ENCODE peak calls at places on chromosomes 5 and 9, in ten cellular contexts. One of them, this sample, is unnamed.

GRCh38 chr9:18233776-18234445 is 240.0 kb upstream of the ADAMTSL1 start:
- DNase-seq in stimulated activated CD8-positive, alpha-beta memory T cell treated with anti-CD3 and anti-CD28 coated beads, Interleukin-7, amount 100 ng/mL, for 24 hours: no peak
- DNase-seq in CD8-positive, alpha-beta T cell: no peak
- DNase-seq in activated T-cell treated with anti-CD3 and anti-CD28 coated beads, Interleukin-2, amount 50 U/mL, for 24 hours: no peak
- DNase-seq in activated naive CD4-positive, alpha-beta T cell: no peak
- DNase-seq in HS-5: no peak
- DNase-seq in NCI-H345: no peak
- DNase-seq in foreskin keratinocyte: no peak
- DNase-seq in hepatocyte: no peak
- DNase-seq in NAMALWA: no peak
- DNase-seq in this sample: no peak

GRCh38 chr9:110777201-110777842 is 108.7 kb downstream of the MUSK start:
- DNase-seq in stimulated activated CD8-positive, alpha-beta memory T cell treated with anti-CD3 and anti-CD28 coated beads, Interleukin-7, amount 100 ng/mL, for 24 hours: no peak
- DNase-seq in CD8-positive, alpha-beta T cell: no peak
- DNase-seq in activated T-cell treated with anti-CD3 and anti-CD28 coated beads, Interleukin-2, amount 50 U/mL, for 24 hours: no peak
- DNase-seq in activated naive CD4-positive, alpha-beta T cell: no peak
- DNase-seq in HS-5: no peak
- DNase-seq in NCI-H345: no peak
- DNase-seq in foreskin keratinocyte: no peak
- DNase-seq in hepatocyte: no peak
- DNase-seq in NAMALWA: no peak
- DNase-seq in this sample: no peak

GRCh38 chr9:117411547-117411946 is 3.3 kb downstream of the ASTN2 start:
- DNase-seq in stimulated activated CD8-positive, alpha-beta memory T cell treated with anti-CD3 and anti-CD28 coated beads, Interleukin-7, amount 100 ng/mL, for 24 hours: no peak
- DNase-seq in CD8-positive, alpha-beta T cell: no peak
- DNase-seq in activated T-cell treated with anti-CD3 and anti-CD28 coated beads, Interleukin-2, amount 50 U/mL, for 24 hours: no peak
- DNase-seq in activated naive CD4-positive, alpha-beta T cell: no peak
- DNase-seq in HS-5: no peak
- DNase-seq in NCI-H345: peak; percentile 32
- DNase-seq in foreskin keratinocyte: no peak
- DNase-seq in hepatocyte: peak; percentile 57
- DNase-seq in NAMALWA: peak; percentile 48
- DNase-seq in this sample: no peak

GRCh38 chr9:136016221-136016881 is 55.2 kb upstream of the UBAC1 start:
- DNase-seq in stimulated activated CD8-positive, alpha-beta memory T cell treated with anti-CD3 and anti-CD28 coated beads, Interleukin-7, amount 100 ng/mL, for 24 hours: no peak
- DNase-seq in CD8-positive, alpha-beta T cell: no peak
- DNase-seq in activated T-cell treated with anti-CD3 and anti-CD28 coated beads, Interleukin-2, amount 50 U/mL, for 24 hours: peak; percentile 15
- DNase-seq in activated naive CD4-positive, alpha-beta T cell: no peak
- DNase-seq in HS-5: no peak
- DNase-seq in NCI-H345: no peak
- DNase-seq in foreskin keratinocyte: no peak
- DNase-seq in hepatocyte: no peak
- DNase-seq in NAMALWA: no peak
- DNase-seq in this sample: no peak

GRCh38 chr9:96331236-96331947 is 29.4 kb upstream of the HSD17B3 start:
- DNase-seq in stimulated activated CD8-positive, alpha-beta memory T cell treated with anti-CD3 and anti-CD28 coated beads, Interleukin-7, amount 100 ng/mL, for 24 hours: no peak
- DNase-seq in CD8-positive, alpha-beta T cell: no peak
- DNase-seq in activated T-cell treated with anti-CD3 and anti-CD28 coated beads, Interleukin-2, amount 50 U/mL, for 24 hours: no peak
- DNase-seq in activated naive CD4-positive, alpha-beta T cell: no peak
- DNase-seq in HS-5: no peak
- DNase-seq in NCI-H345: no peak
- DNase-seq in foreskin keratinocyte: peak; percentile 44
- DNase-seq in hepatocyte: no peak
- DNase-seq in NAMALWA: no peak
- DNase-seq in this sample: no peak

GRCh38 chr9:99366601-99367000 is 144.5 kb downstream of the SEC61B start:
- DNase-seq in stimulated activated CD8-positive, alpha-beta memory T cell treated with anti-CD3 and anti-CD28 coated beads, Interleukin-7, amount 100 ng/mL, for 24 hours: no peak
- DNase-seq in CD8-positive, alpha-beta T cell: no peak
- DNase-seq in activated T-cell treated with anti-CD3 and anti-CD28 coated beads, Interleukin-2, amount 50 U/mL, for 24 hours: no peak
- DNase-seq in activated naive CD4-positive, alpha-beta T cell: no peak
- DNase-seq in HS-5: no peak
- DNase-seq in NCI-H345: no peak
- DNase-seq in foreskin keratinocyte: no peak
- DNase-seq in hepatocyte: no peak
- DNase-seq in NAMALWA: no peak
- DNase-seq in this sample: no peak

GRCh38 chr5:149486726-149487635 is 64.3 kb downstream of the CSNK1A1 start:
- DNase-seq in stimulated activated CD8-positive, alpha-beta memory T cell treated with anti-CD3 and anti-CD28 coated beads, Interleukin-7, amount 100 ng/mL, for 24 hours: no peak
- DNase-seq in CD8-positive, alpha-beta T cell: no peak
- DNase-seq in activated T-cell treated with anti-CD3 and anti-CD28 coated beads, Interleukin-2, amount 50 U/mL, for 24 hours: no peak
- DNase-seq in activated naive CD4-positive, alpha-beta T cell: no peak
- DNase-seq in HS-5: no peak
- DNase-seq in NCI-H345: no peak
- DNase-seq in foreskin keratinocyte: peak; percentile 91
- DNase-seq in hepatocyte: no peak
- DNase-seq in NAMALWA: no peak
- DNase-seq in this sample: no peak

GRCh38 chr5:127072861-127073846 is at the start of gene C5orf63:
- DNase-seq in stimulated activated CD8-positive, alpha-beta memory T cell treated with anti-CD3 and anti-CD28 coated beads, Interleukin-7, amount 100 ng/mL, for 24 hours: peak; percentile 32
- DNase-seq in CD8-positive, alpha-beta T cell: peak; percentile 58
- DNase-seq in activated T-cell treated with anti-CD3 and anti-CD28 coated beads, Interleukin-2, amount 50 U/mL, for 24 hours: peak; percentile 84
- DNase-seq in activated naive CD4-positive, alpha-beta T cell: peak; percentile 8
- DNase-seq in HS-5: no peak
- DNase-seq in NCI-H345: peak; percentile 81
- DNase-seq in foreskin keratinocyte: no peak
- DNase-seq in hepatocyte: no peak
- DNase-seq in NAMALWA: peak; percentile 64
- DNase-seq in this sample: no peak

GRCh38 chr9:121935744-121936143 is 157.4 kb downstream of the TTLL11 start:
- DNase-seq in stimulated activated CD8-positive, alpha-beta memory T cell treated with anti-CD3 and anti-CD28 coated beads, Interleukin-7, amount 100 ng/mL, for 24 hours: no peak
- DNase-seq in CD8-positive, alpha-beta T cell: no peak
- DNase-seq in activated T-cell treated with anti-CD3 and anti-CD28 coated beads, Interleukin-2, amount 50 U/mL, for 24 hours: no peak
- DNase-seq in activated naive CD4-positive, alpha-beta T cell: no peak
- DNase-seq in HS-5: no peak
- DNase-seq in NCI-H345: peak; percentile 72
- DNase-seq in foreskin keratinocyte: no peak
- DNase-seq in hepatocyte: no peak
- DNase-seq in NAMALWA: no peak
- DNase-seq in this sample: no peak

GRCh38 chr5:2153350-2153749 is 270.6 kb upstream of the IRX4 start:
- DNase-seq in stimulated activated CD8-positive, alpha-beta memory T cell treated with anti-CD3 and anti-CD28 coated beads, Interleukin-7, amount 100 ng/mL, for 24 hours: no peak
- DNase-seq in CD8-positive, alpha-beta T cell: no peak
- DNase-seq in activated T-cell treated with anti-CD3 and anti-CD28 coated beads, Interleukin-2, amount 50 U/mL, for 24 hours: no peak
- DNase-seq in activated naive CD4-positive, alpha-beta T cell: no peak
- DNase-seq in HS-5: no peak
- DNase-seq in NCI-H345: no peak
- DNase-seq in foreskin keratinocyte: no peak
- DNase-seq in hepatocyte: no peak
- DNase-seq in NAMALWA: no peak
- DNase-seq in this sample: no peak

GRCh38 chr5:132274050-132274869 is 16.8 kb downstream of the PDLIM4 start:
- DNase-seq in stimulated activated CD8-positive, alpha-beta memory T cell treated with anti-CD3 and anti-CD28 coated beads, Interleukin-7, amount 100 ng/mL, for 24 hours: no peak
- DNase-seq in CD8-positive, alpha-beta T cell: no peak
- DNase-seq in activated T-cell treated with anti-CD3 and anti-CD28 coated beads, Interleukin-2, amount 50 U/mL, for 24 hours: no peak
- DNase-seq in activated naive CD4-positive, alpha-beta T cell: no peak
- DNase-seq in HS-5: no peak
- DNase-seq in NCI-H345: no peak
- DNase-seq in foreskin keratinocyte: no peak
- DNase-seq in hepatocyte: no peak
- DNase-seq in NAMALWA: no peak
- DNase-seq in this sample: no peak

GRCh38 chr5:136031713-136032112 is 2.9 kb downstream of the TGFBI start:
- DNase-seq in stimulated activated CD8-positive, alpha-beta memory T cell treated with anti-CD3 and anti-CD28 coated beads, Interleukin-7, amount 100 ng/mL, for 24 hours: no peak
- DNase-seq in CD8-positive, alpha-beta T cell: no peak
- DNase-seq in activated T-cell treated with anti-CD3 and anti-CD28 coated beads, Interleukin-2, amount 50 U/mL, for 24 hours: no peak
- DNase-seq in activated naive CD4-positive, alpha-beta T cell: no peak
- DNase-seq in HS-5: no peak
- DNase-seq in NCI-H345: no peak
- DNase-seq in foreskin keratinocyte: no peak
- DNase-seq in hepatocyte: no peak
- DNase-seq in NAMALWA: no peak
- DNase-seq in this sample: no peak

GRCh38 chr9:19922476-19923118 is 133.8 kb upstream of the SLC24A2 start:
- DNase-seq in stimulated activated CD8-positive, alpha-beta memory T cell treated with anti-CD3 and anti-CD28 coated beads, Interleukin-7, amount 100 ng/mL, for 24 hours: no peak
- DNase-seq in CD8-positive, alpha-beta T cell: no peak
- DNase-seq in activated T-cell treated with anti-CD3 and anti-CD28 coated beads, Interleukin-2, amount 50 U/mL, for 24 hours: no peak
- DNase-seq in activated naive CD4-positive, alpha-beta T cell: no peak
- DNase-seq in HS-5: peak; percentile 46
- DNase-seq in NCI-H345: peak; percentile 82
- DNase-seq in foreskin keratinocyte: peak; percentile 32
- DNase-seq in hepatocyte: peak; percentile 77
- DNase-seq in NAMALWA: no peak
- DNase-seq in this sample: peak; percentile 59

GRCh38 chr9:133604214-133604613 is 5.0 kb downstream of the FAM163B start:
- DNase-seq in stimulated activated CD8-positive, alpha-beta memory T cell treated with anti-CD3 and anti-CD28 coated beads, Interleukin-7, amount 100 ng/mL, for 24 hours: no peak
- DNase-seq in CD8-positive, alpha-beta T cell: peak; percentile 51
- DNase-seq in activated T-cell treated with anti-CD3 and anti-CD28 coated beads, Interleukin-2, amount 50 U/mL, for 24 hours: peak; percentile 49
- DNase-seq in activated naive CD4-positive, alpha-beta T cell: no peak
- DNase-seq in HS-5: no peak
- DNase-seq in NCI-H345: peak; percentile 40
- DNase-seq in foreskin keratinocyte: no peak
- DNase-seq in hepatocyte: no peak
- DNase-seq in NAMALWA: peak; percentile 45
- DNase-seq in this sample: no peak

GRCh38 chr5:131209506-131210191 is 38.9 kb downstream of the LYRM7 start:
- DNase-seq in stimulated activated CD8-positive, alpha-beta memory T cell treated with anti-CD3 and anti-CD28 coated beads, Interleukin-7, amount 100 ng/mL, for 24 hours: no peak
- DNase-seq in CD8-positive, alpha-beta T cell: peak; percentile 46
- DNase-seq in activated T-cell treated with anti-CD3 and anti-CD28 coated beads, Interleukin-2, amount 50 U/mL, for 24 hours: peak; percentile 46
- DNase-seq in activated naive CD4-positive, alpha-beta T cell: no peak
- DNase-seq in HS-5: no peak
- DNase-seq in NCI-H345: peak; percentile 61
- DNase-seq in foreskin keratinocyte: no peak
- DNase-seq in hepatocyte: no peak
- DNase-seq in NAMALWA: peak; percentile 93
- DNase-seq in this sample: no peak

GRCh38 chr5:640461-641330 is 28.6 kb downstream of the CEP72 start:
- DNase-seq in stimulated activated CD8-positive, alpha-beta memory T cell treated with anti-CD3 and anti-CD28 coated beads, Interleukin-7, amount 100 ng/mL, for 24 hours: no peak
- DNase-seq in CD8-positive, alpha-beta T cell: no peak
- DNase-seq in activated T-cell treated with anti-CD3 and anti-CD28 coated beads, Interleukin-2, amount 50 U/mL, for 24 hours: peak; percentile 18
- DNase-seq in activated naive CD4-positive, alpha-beta T cell: no peak
- DNase-seq in HS-5: no peak
- DNase-seq in NCI-H345: no peak
- DNase-seq in foreskin keratinocyte: no peak
- DNase-seq in hepatocyte: no peak
- DNase-seq in NAMALWA: no peak
- DNase-seq in this sample: no peak

GRCh38 chr5:35679351-35679750 is 61.7 kb downstream of the SPEF2 start:
- DNase-seq in stimulated activated CD8-positive, alpha-beta memory T cell treated with anti-CD3 and anti-CD28 coated beads, Interleukin-7, amount 100 ng/mL, for 24 hours: no peak
- DNase-seq in CD8-positive, alpha-beta T cell: no peak
- DNase-seq in activated T-cell treated with anti-CD3 and anti-CD28 coated beads, Interleukin-2, amount 50 U/mL, for 24 hours: no peak
- DNase-seq in activated naive CD4-positive, alpha-beta T cell: no peak
- DNase-seq in HS-5: no peak
- DNase-seq in NCI-H345: no peak
- DNase-seq in foreskin keratinocyte: no peak
- DNase-seq in hepatocyte: no peak
- DNase-seq in NAMALWA: peak; percentile 93
- DNase-seq in this sample: no peak

GRCh38 chr9:81841326-81841725 is 86.9 kb upstream of the SPATA31D4 start:
- DNase-seq in stimulated activated CD8-positive, alpha-beta memory T cell treated with anti-CD3 and anti-CD28 coated beads, Interleukin-7, amount 100 ng/mL, for 24 hours: no peak
- DNase-seq in CD8-positive, alpha-beta T cell: no peak
- DNase-seq in activated T-cell treated with anti-CD3 and anti-CD28 coated beads, Interleukin-2, amount 50 U/mL, for 24 hours: no peak
- DNase-seq in activated naive CD4-positive, alpha-beta T cell: no peak
- DNase-seq in HS-5: no peak
- DNase-seq in NCI-H345: no peak
- DNase-seq in foreskin keratinocyte: no peak
- DNase-seq in hepatocyte: no peak
- DNase-seq in NAMALWA: no peak
- DNase-seq in this sample: no peak

GRCh38 chr5:157106668-157107461 is 2.0 kb downstream of the HAVCR2 start:
- DNase-seq in stimulated activated CD8-positive, alpha-beta memory T cell treated with anti-CD3 and anti-CD28 coated beads, Interleukin-7, amount 100 ng/mL, for 24 hours: no peak
- DNase-seq in CD8-positive, alpha-beta T cell: peak; percentile 13
- DNase-seq in activated T-cell treated with anti-CD3 and anti-CD28 coated beads, Interleukin-2, amount 50 U/mL, for 24 hours: peak; percentile 42
- DNase-seq in activated naive CD4-positive, alpha-beta T cell: no peak
- DNase-seq in HS-5: no peak
- DNase-seq in NCI-H345: no peak
- DNase-seq in foreskin keratinocyte: no peak
- DNase-seq in hepatocyte: no peak
- DNase-seq in NAMALWA: no peak
- DNase-seq in this sample: no peak

GRCh38 chr5:133612021-133612860 is at the start of gene FSTL4:
- DNase-seq in stimulated activated CD8-positive, alpha-beta memory T cell treated with anti-CD3 and anti-CD28 coated beads, Interleukin-7, amount 100 ng/mL, for 24 hours: no peak
- DNase-seq in CD8-positive, alpha-beta T cell: no peak
- DNase-seq in activated T-cell treated with anti-CD3 and anti-CD28 coated beads, Interleukin-2, amount 50 U/mL, for 24 hours: peak; percentile 57
- DNase-seq in activated naive CD4-positive, alpha-beta T cell: no peak
- DNase-seq in HS-5: no peak
- DNase-seq in NCI-H345: peak; percentile 81
- DNase-seq in foreskin keratinocyte: no peak
- DNase-seq in hepatocyte: peak; percentile 68
- DNase-seq in NAMALWA: no peak
- DNase-seq in this sample: no peak

GRCh38 chr5:136484808-136485207 is 119.5 kb upstream of the TRPC7 start:
- DNase-seq in stimulated activated CD8-positive, alpha-beta memory T cell treated with anti-CD3 and anti-CD28 coated beads, Interleukin-7, amount 100 ng/mL, for 24 hours: no peak
- DNase-seq in CD8-positive, alpha-beta T cell: no peak
- DNase-seq in activated T-cell treated with anti-CD3 and anti-CD28 coated beads, Interleukin-2, amount 50 U/mL, for 24 hours: no peak
- DNase-seq in activated naive CD4-positive, alpha-beta T cell: no peak
- DNase-seq in HS-5: no peak
- DNase-seq in NCI-H345: no peak
- DNase-seq in foreskin keratinocyte: no peak
- DNase-seq in hepatocyte: no peak
- DNase-seq in NAMALWA: no peak
- DNase-seq in this sample: no peak

GRCh38 chr9:114055061-114055460 is 23.0 kb downstream of the AMBP start:
- DNase-seq in stimulated activated CD8-positive, alpha-beta memory T cell treated with anti-CD3 and anti-CD28 coated beads, Interleukin-7, amount 100 ng/mL, for 24 hours: no peak
- DNase-seq in CD8-positive, alpha-beta T cell: no peak
- DNase-seq in activated T-cell treated with anti-CD3 and anti-CD28 coated beads, Interleukin-2, amount 50 U/mL, for 24 hours: no peak
- DNase-seq in activated naive CD4-positive, alpha-beta T cell: no peak
- DNase-seq in HS-5: no peak
- DNase-seq in NCI-H345: no peak
- DNase-seq in foreskin keratinocyte: no peak
- DNase-seq in hepatocyte: no peak
- DNase-seq in NAMALWA: no peak
- DNase-seq in this sample: no peak

GRCh38 chr9:90420211-90420610 is 222.4 kb downstream of the DIRAS2 start:
- DNase-seq in stimulated activated CD8-positive, alpha-beta memory T cell treated with anti-CD3 and anti-CD28 coated beads, Interleukin-7, amount 100 ng/mL, for 24 hours: no peak
- DNase-seq in CD8-positive, alpha-beta T cell: no peak
- DNase-seq in activated T-cell treated with anti-CD3 and anti-CD28 coated beads, Interleukin-2, amount 50 U/mL, for 24 hours: no peak
- DNase-seq in activated naive CD4-positive, alpha-beta T cell: no peak
- DNase-seq in HS-5: no peak
- DNase-seq in NCI-H345: no peak
- DNase-seq in foreskin keratinocyte: no peak
- DNase-seq in hepatocyte: no peak
- DNase-seq in NAMALWA: no peak
- DNase-seq in this sample: no peak

GRCh38 chr9:6944093-6944551 is 186.3 kb downstream of the KDM4C start:
- DNase-seq in stimulated activated CD8-positive, alpha-beta memory T cell treated with anti-CD3 and anti-CD28 coated beads, Interleukin-7, amount 100 ng/mL, for 24 hours: no peak
- DNase-seq in CD8-positive, alpha-beta T cell: no peak
- DNase-seq in activated T-cell treated with anti-CD3 and anti-CD28 coated beads, Interleukin-2, amount 50 U/mL, for 24 hours: no peak
- DNase-seq in activated naive CD4-positive, alpha-beta T cell: no peak
- DNase-seq in HS-5: peak; percentile 84
- DNase-seq in NCI-H345: peak; percentile 38
- DNase-seq in foreskin keratinocyte: no peak
- DNase-seq in hepatocyte: no peak
- DNase-seq in NAMALWA: no peak
- DNase-seq in this sample: no peak

GRCh38 chr9:77183581-77183980 is 6.2 kb downstream of the VPS13A start:
- DNase-seq in stimulated activated CD8-positive, alpha-beta memory T cell treated with anti-CD3 and anti-CD28 coated beads, Interleukin-7, amount 100 ng/mL, for 24 hours: no peak
- DNase-seq in CD8-positive, alpha-beta T cell: no peak
- DNase-seq in activated T-cell treated with anti-CD3 and anti-CD28 coated beads, Interleukin-2, amount 50 U/mL, for 24 hours: no peak
- DNase-seq in activated naive CD4-positive, alpha-beta T cell: no peak
- DNase-seq in HS-5: no peak
- DNase-seq in NCI-H345: no peak
- DNase-seq in foreskin keratinocyte: no peak
- DNase-seq in hepatocyte: no peak
- DNase-seq in NAMALWA: no peak
- DNase-seq in this sample: no peak

GRCh38 chr9:96413312-96414221 is 4.6 kb downstream of the ZNF367 start:
- DNase-seq in stimulated activated CD8-positive, alpha-beta memory T cell treated with anti-CD3 and anti-CD28 coated beads, Interleukin-7, amount 100 ng/mL, for 24 hours: no peak
- DNase-seq in CD8-positive, alpha-beta T cell: peak; percentile 22
- DNase-seq in activated T-cell treated with anti-CD3 and anti-CD28 coated beads, Interleukin-2, amount 50 U/mL, for 24 hours: no peak
- DNase-seq in activated naive CD4-positive, alpha-beta T cell: no peak
- DNase-seq in HS-5: no peak
- DNase-seq in NCI-H345: peak; percentile 33
- DNase-seq in foreskin keratinocyte: no peak
- DNase-seq in hepatocyte: no peak
- DNase-seq in NAMALWA: peak; percentile 73
- DNase-seq in this sample: no peak

GRCh38 chr5:15647251-15647650 is 147.3 kb downstream of the FBXL7 start:
- DNase-seq in stimulated activated CD8-positive, alpha-beta memory T cell treated with anti-CD3 and anti-CD28 coated beads, Interleukin-7, amount 100 ng/mL, for 24 hours: no peak
- DNase-seq in CD8-positive, alpha-beta T cell: no peak
- DNase-seq in activated T-cell treated with anti-CD3 and anti-CD28 coated beads, Interleukin-2, amount 50 U/mL, for 24 hours: no peak
- DNase-seq in activated naive CD4-positive, alpha-beta T cell: no peak
- DNase-seq in HS-5: no peak
- DNase-seq in NCI-H345: no peak
- DNase-seq in foreskin keratinocyte: no peak
- DNase-seq in hepatocyte: no peak
- DNase-seq in NAMALWA: no peak
- DNase-seq in this sample: no peak

GRCh38 chr9:75648021-75648420 is 242.5 kb upstream of the PCSK5 start:
- DNase-seq in stimulated activated CD8-positive, alpha-beta memory T cell treated with anti-CD3 and anti-CD28 coated beads, Interleukin-7, amount 100 ng/mL, for 24 hours: no peak
- DNase-seq in CD8-positive, alpha-beta T cell: no peak
- DNase-seq in activated T-cell treated with anti-CD3 and anti-CD28 coated beads, Interleukin-2, amount 50 U/mL, for 24 hours: no peak
- DNase-seq in activated naive CD4-positive, alpha-beta T cell: no peak
- DNase-seq in HS-5: no peak
- DNase-seq in NCI-H345: no peak
- DNase-seq in foreskin keratinocyte: no peak
- DNase-seq in hepatocyte: no peak
- DNase-seq in NAMALWA: no peak
- DNase-seq in this sample: no peak

This sample was measured in smooth muscle cell of the brain vasculature.